ENCODE peak calls at places on chromosomes 1 and 21, in nine cellular contexts. One of them, this sample, is unnamed.

GRCh38 chr1:193581338-193581737 is 394.9 kb upstream of the B3GALT2 start:
- DNase-seq in H1: no peak
- DNase-seq in neural progenitor cell: no peak
- DNase-seq in fibroblast of lung: no peak
- DNase-seq in IMR-90: no peak
- DNase-seq in endothelial cell of umbilical vein: no peak
- DNase-seq in H9: no peak
- DNase-seq in keratinocyte: no peak
- DNase-seq in HCT116: no peak
- DNase-seq in this sample: no peak

GRCh38 chr1:174158767-174159252 is 510 bp upstream of the RABGAP1L start:
- DNase-seq in fibroblast of lung: no peak
- DNase-seq in H1: no peak
- DNase-seq in IMR-90: no peak
- DNase-seq in keratinocyte: no peak
- DNase-seq in endothelial cell of umbilical vein: no peak
- DNase-seq in HCT116: no peak
- DNase-seq in H9: no peak
- DNase-seq in neural progenitor cell: no peak
- DNase-seq in this sample: no peak

GRCh38 chr1:11078631-11079030 is 18.8 kb upstream of the SRM start:
- DNase-seq in H9: no peak
- DNase-seq in IMR-90: peak
- DNase-seq in H1: no peak
- DNase-seq in HCT116: no peak
- DNase-seq in fibroblast of lung: peak
- DNase-seq in endothelial cell of umbilical vein: no peak
- DNase-seq in keratinocyte: no peak
- DNase-seq in neural progenitor cell: no peak
- DNase-seq in this sample: peak

GRCh38 chr21:31351438-31351837 is 7.4 kb upstream of the TIAM1 start:
- DNase-seq in H1: no peak
- DNase-seq in fibroblast of lung: peak
- DNase-seq in endothelial cell of umbilical vein: no peak
- DNase-seq in IMR-90: peak
- DNase-seq in neural progenitor cell: no peak
- DNase-seq in H9: no peak
- DNase-seq in keratinocyte: peak
- DNase-seq in HCT116: no peak
- DNase-seq in this sample: peak

GRCh38 chr1:33334081-33334552 is 13.2 kb upstream of the A3GALT2 start:
- DNase-seq in HCT116: no peak
- DNase-seq in H1: no peak
- DNase-seq in endothelial cell of umbilical vein: no peak
- DNase-seq in IMR-90: no peak
- DNase-seq in H9: no peak
- DNase-seq in keratinocyte: no peak
- DNase-seq in neural progenitor cell: peak
- DNase-seq in fibroblast of lung: no peak
- DNase-seq in this sample: no peak

GRCh38 chr1:37149296-37149695 is 115.0 kb upstream of the GRIK3 start:
- DNase-seq in fibroblast of lung: no peak
- DNase-seq in endothelial cell of umbilical vein: no peak
- DNase-seq in H1: no peak
- DNase-seq in neural progenitor cell: no peak
- DNase-seq in H9: no peak
- DNase-seq in IMR-90: no peak
- DNase-seq in keratinocyte: no peak
- DNase-seq in HCT116: no peak
- DNase-seq in this sample: no peak

GRCh38 chr1:89547563-89548485 is 23.2 kb downstream of the LRRC8B start:
- DNase-seq in neural progenitor cell: no peak
- DNase-seq in keratinocyte: peak
- DNase-seq in fibroblast of lung: peak
- DNase-seq in H9: no peak
- DNase-seq in IMR-90: peak
- DNase-seq in H1: no peak
- DNase-seq in HCT116: no peak
- DNase-seq in endothelial cell of umbilical vein: peak
- DNase-seq in this sample: peak

GRCh38 chr21:39669976-39670671 is 57.4 kb downstream of the B3GALT5 start:
- DNase-seq in neural progenitor cell: no peak
- DNase-seq in H9: no peak
- DNase-seq in H1: no peak
- DNase-seq in endothelial cell of umbilical vein: no peak
- DNase-seq in fibroblast of lung: no peak
- DNase-seq in HCT116: no peak
- DNase-seq in keratinocyte: no peak
- DNase-seq in IMR-90: no peak
- DNase-seq in this sample: no peak

GRCh38 chr21:44520326-44521300 is 19.4 kb downstream of the KRTAP10-1 start:
- DNase-seq in fibroblast of lung: no peak
- DNase-seq in endothelial cell of umbilical vein: no peak
- DNase-seq in keratinocyte: no peak
- DNase-seq in neural progenitor cell: no peak
- DNase-seq in H1: no peak
- DNase-seq in IMR-90: no peak
- DNase-seq in H9: no peak
- DNase-seq in HCT116: no peak
- DNase-seq in this sample: no peak

GRCh38 chr1:63799810-63800209 is 26.0 kb downstream of the ROR1 start:
- DNase-seq in fibroblast of lung: peak
- DNase-seq in neural progenitor cell: no peak
- DNase-seq in endothelial cell of umbilical vein: no peak
- DNase-seq in H1: no peak
- DNase-seq in keratinocyte: no peak
- DNase-seq in H9: no peak
- DNase-seq in IMR-90: peak
- DNase-seq in HCT116: no peak
- DNase-seq in this sample: peak

GRCh38 chr1:27149084-27149483 is 5.8 kb downstream of the SLC9A1 start:
- DNase-seq in neural progenitor cell: no peak
- DNase-seq in H9: no peak
- DNase-seq in HCT116: no peak
- DNase-seq in keratinocyte: no peak
- DNase-seq in H1: no peak
- DNase-seq in fibroblast of lung: no peak
- DNase-seq in IMR-90: no peak
- DNase-seq in endothelial cell of umbilical vein: no peak
- DNase-seq in this sample: no peak

GRCh38 chr21:15638856-15639549 is 90.8 kb upstream of the USP25 start:
- DNase-seq in HCT116: no peak
- DNase-seq in H1: no peak
- DNase-seq in IMR-90: no peak
- DNase-seq in keratinocyte: no peak
- DNase-seq in H9: no peak
- DNase-seq in fibroblast of lung: peak
- DNase-seq in endothelial cell of umbilical vein: no peak
- DNase-seq in neural progenitor cell: no peak
- DNase-seq in this sample: peak

GRCh38 chr1:16371725-16372124 is 4.7 kb downstream of the SZRD1 start:
- DNase-seq in neural progenitor cell: no peak
- DNase-seq in endothelial cell of umbilical vein: peak
- DNase-seq in keratinocyte: no peak
- DNase-seq in HCT116: no peak
- DNase-seq in H1: no peak
- DNase-seq in H9: no peak
- DNase-seq in fibroblast of lung: peak
- DNase-seq in IMR-90: peak
- DNase-seq in this sample: peak

GRCh38 chr21:38721983-38722382 is 83.7 kb upstream of the ETS2 start:
- DNase-seq in keratinocyte: no peak
- DNase-seq in neural progenitor cell: no peak
- DNase-seq in H1: no peak
- DNase-seq in IMR-90: no peak
- DNase-seq in fibroblast of lung: peak
- DNase-seq in H9: no peak
- DNase-seq in HCT116: no peak
- DNase-seq in endothelial cell of umbilical vein: no peak
- DNase-seq in this sample: peak

GRCh38 chr1:104855550-104855949 is 1105.9 kb downstream of the AMY1C start:
- DNase-seq in endothelial cell of umbilical vein: no peak
- DNase-seq in neural progenitor cell: no peak
- DNase-seq in HCT116: no peak
- DNase-seq in keratinocyte: no peak
- DNase-seq in H9: peak
- DNase-seq in H1: no peak
- DNase-seq in IMR-90: no peak
- DNase-seq in fibroblast of lung: no peak
- DNase-seq in this sample: no peak

DNA sequence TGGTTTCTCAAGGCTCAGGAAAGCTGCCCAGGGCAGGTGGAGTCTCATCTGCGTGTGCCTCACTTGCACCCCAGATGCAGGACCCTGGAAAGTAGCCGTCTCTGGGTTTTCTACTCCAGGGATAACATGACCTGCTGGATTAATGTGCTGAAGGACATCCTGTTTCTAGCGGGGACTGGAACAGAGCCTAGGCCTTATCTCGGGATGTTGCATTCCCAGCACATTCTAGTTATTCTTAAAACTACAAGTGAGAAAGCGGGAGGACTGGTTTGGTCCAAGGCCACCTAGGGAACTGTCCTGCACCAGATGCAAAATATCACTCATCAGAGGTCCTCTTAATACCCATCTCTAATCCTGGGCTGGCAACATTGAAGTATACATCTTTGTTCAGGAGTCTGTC is 179.9 kb downstream of the ZC3H11B start:
- DNase-seq in H1: no peak
- DNase-seq in HCT116: no peak
- DNase-seq in IMR-90: no peak
- DNase-seq in H9: no peak
- DNase-seq in neural progenitor cell: no peak
- DNase-seq in keratinocyte: no peak
- DNase-seq in fibroblast of lung: peak
- DNase-seq in endothelial cell of umbilical vein: no peak
- DNase-seq in this sample: peak
- H3K9ac ChIP-seq in H1: no peak
- H3K9ac ChIP-seq in HCT116: no peak
- H3K9ac ChIP-seq in IMR-90: no peak
- H3K9ac ChIP-seq in H9: no peak
- H3K9ac ChIP-seq in neural progenitor cell: no peak
- H3K9ac ChIP-seq in keratinocyte: no peak
- H3K9ac ChIP-seq in fibroblast of lung: no peak
- H3K9ac ChIP-seq in endothelial cell of umbilical vein: no peak
- H3K9ac ChIP-seq in this sample: no peak

GRCh38 chr1:203702130-203702577 is 62.8 kb upstream of the LAX1 start:
- DNase-seq in H9: peak
- DNase-seq in neural progenitor cell: peak
- DNase-seq in fibroblast of lung: peak
- DNase-seq in H1: peak
- DNase-seq in keratinocyte: peak
- DNase-seq in HCT116: peak
- DNase-seq in IMR-90: peak
- DNase-seq in endothelial cell of umbilical vein: peak
- DNase-seq in this sample: no peak
- TF ChIP-seq CTCF in H9: peak
- TF ChIP-seq CTCF in neural progenitor cell: peak
- TF ChIP-seq CTCF in fibroblast of lung: peak
- TF ChIP-seq CTCF in H1: peak
- TF ChIP-seq CTCF in keratinocyte: peak
- TF ChIP-seq CTCF in HCT116: peak
- TF ChIP-seq CTCF in IMR-90: peak
- TF ChIP-seq CTCF in endothelial cell of umbilical vein: peak
- TF ChIP-seq CTCF in this sample: peak

GRCh38 chr1:81225769-81226602 is 574.7 kb upstream of the ADGRL2 start:
- DNase-seq in H1: no peak
- DNase-seq in endothelial cell of umbilical vein: no peak
- DNase-seq in neural progenitor cell: peak
- DNase-seq in H9: no peak
- DNase-seq in keratinocyte: no peak
- DNase-seq in IMR-90: no peak
- DNase-seq in fibroblast of lung: no peak
- DNase-seq in HCT116: no peak
- DNase-seq in this sample: no peak
- H3K4me2 ChIP-seq in H1: no peak
- H3K4me2 ChIP-seq in endothelial cell of umbilical vein: no peak
- H3K4me2 ChIP-seq in neural progenitor cell: peak
- H3K4me2 ChIP-seq in H9: no peak
- H3K4me2 ChIP-seq in keratinocyte: no peak
- H3K4me2 ChIP-seq in IMR-90: no peak
- H3K4me2 ChIP-seq in fibroblast of lung: no peak
- H3K4me2 ChIP-seq in HCT116: no peak
- H3K4me2 ChIP-seq in this sample: no peak

DNA sequence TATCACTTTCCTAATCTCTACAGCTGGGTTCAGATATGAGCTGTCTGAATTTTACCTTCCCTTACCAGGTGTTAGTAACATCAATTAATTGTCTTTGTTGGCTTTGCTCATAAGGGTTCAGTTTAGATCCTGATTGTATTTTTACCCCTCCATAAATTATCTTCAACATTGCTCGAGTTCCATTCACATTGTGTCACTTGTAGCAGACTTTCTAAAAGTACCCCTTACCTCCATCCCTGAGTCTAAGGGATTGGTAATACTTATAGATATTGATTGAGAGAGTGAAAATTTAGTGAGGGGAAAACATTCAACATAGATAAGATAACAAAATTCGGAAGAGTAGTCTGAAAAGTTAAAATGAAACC is 7.3 kb downstream of the RASAL2 start:
- DNase-seq in H1: no peak
- DNase-seq in endothelial cell of umbilical vein: peak
- DNase-seq in neural progenitor cell: no peak
- DNase-seq in HCT116: no peak
- DNase-seq in IMR-90: no peak
- DNase-seq in H9: no peak
- DNase-seq in fibroblast of lung: peak
- DNase-seq in keratinocyte: no peak
- DNase-seq in this sample: peak
- H3K9ac ChIP-seq in H1: no peak
- H3K9ac ChIP-seq in endothelial cell of umbilical vein: peak
- H3K9ac ChIP-seq in neural progenitor cell: no peak
- H3K9ac ChIP-seq in HCT116: no peak
- H3K9ac ChIP-seq in IMR-90: no peak
- H3K9ac ChIP-seq in H9: no peak
- H3K9ac ChIP-seq in fibroblast of lung: no peak
- H3K9ac ChIP-seq in keratinocyte: no peak
- H3K9ac ChIP-seq in this sample: no peak

DNA sequence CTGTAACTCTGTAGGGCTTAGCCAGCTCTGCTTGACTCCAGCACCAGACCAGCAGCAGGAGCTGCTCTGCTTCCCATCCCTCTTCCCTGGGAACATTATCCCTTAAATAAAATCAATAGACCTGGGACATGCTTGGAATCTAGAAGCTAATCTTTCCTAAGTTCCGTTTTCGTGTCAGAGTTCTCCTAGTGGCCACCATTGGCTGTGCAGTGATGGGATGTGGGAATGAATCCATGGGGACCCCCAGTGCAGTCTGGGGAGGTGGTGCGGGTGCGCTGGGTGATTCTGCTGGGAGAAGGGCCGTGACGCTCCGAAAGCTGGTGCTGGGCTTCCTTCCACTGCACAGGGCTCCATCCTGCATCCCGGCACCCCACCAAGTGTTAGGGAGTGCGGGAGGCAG is 202.7 kb downstream of the CAMTA1 start:
- DNase-seq in IMR-90: no peak
- DNase-seq in HCT116: no peak
- DNase-seq in H9: no peak
- DNase-seq in keratinocyte: no peak
- DNase-seq in endothelial cell of umbilical vein: no peak
- DNase-seq in fibroblast of lung: no peak
- DNase-seq in neural progenitor cell: no peak
- DNase-seq in H1: no peak
- DNase-seq in this sample: no peak
- TF ChIP-seq CTCF in IMR-90: no peak
- TF ChIP-seq CTCF in HCT116: no peak
- TF ChIP-seq CTCF in H9: peak
- TF ChIP-seq CTCF in keratinocyte: no peak
- TF ChIP-seq CTCF in endothelial cell of umbilical vein: no peak
- TF ChIP-seq CTCF in fibroblast of lung: no peak
- TF ChIP-seq CTCF in neural progenitor cell: peak
- TF ChIP-seq CTCF in H1: peak
- TF ChIP-seq CTCF in this sample: no peak